ENCODE peak calls at places on chromosomes 13 and 19, in ten cellular contexts. One of them, this sample, is unnamed.

GRCh38 chr13:54536112-54536511 is 1507.5 kb downstream of the OLFM4 start:
- DNase-seq in stimulated activated CD4-positive, alpha-beta T cell treated with anti-CD3 and anti-CD28 coated beads, Interleukin-2, amount 100 ng/mL, for 48 hours: no peak
- DNase-seq in naive B cell: no peak
- DNase-seq in AG10803: no peak
- DNase-seq in immature natural killer cell: no peak
- DNase-seq in substantia nigra: no peak
- DNase-seq in iris pigment epithelial cell: no peak
- DNase-seq in fibroblast of the aortic adventitia: no peak
- DNase-seq in stomach: no peak
- DNase-seq in GM23248: no peak
- DNase-seq in this sample: no peak

GRCh38 chr19:3665681-3666544 is 34.4 kb downstream of the PIP5K1C start:
- DNase-seq in naive B cell: peak
- DNase-seq in fibroblast of the aortic adventitia: peak
- DNase-seq in iris pigment epithelial cell: no peak
- DNase-seq in substantia nigra: peak
- DNase-seq in stomach: peak
- DNase-seq in immature natural killer cell: peak
- DNase-seq in AG10803: peak
- DNase-seq in GM23248: peak
- DNase-seq in stimulated activated CD4-positive, alpha-beta T cell treated with anti-CD3 and anti-CD28 coated beads, Interleukin-2, amount 100 ng/mL, for 48 hours: peak
- DNase-seq in this sample: peak

GRCh38 chr13:105972811-105973590 is 562.5 kb downstream of the EFNB2 start:
- DNase-seq in GM23248: no peak
- DNase-seq in stomach: no peak
- DNase-seq in iris pigment epithelial cell: no peak
- DNase-seq in AG10803: peak
- DNase-seq in fibroblast of the aortic adventitia: no peak
- DNase-seq in stimulated activated CD4-positive, alpha-beta T cell treated with anti-CD3 and anti-CD28 coated beads, Interleukin-2, amount 100 ng/mL, for 48 hours: no peak
- DNase-seq in naive B cell: no peak
- DNase-seq in immature natural killer cell: no peak
- DNase-seq in substantia nigra: no peak
- DNase-seq in this sample: no peak

GRCh38 chr19:47110521-47111080 is 3.0 kb downstream of the ZC3H4 start:
- DNase-seq in substantia nigra: no peak
- DNase-seq in stimulated activated CD4-positive, alpha-beta T cell treated with anti-CD3 and anti-CD28 coated beads, Interleukin-2, amount 100 ng/mL, for 48 hours: no peak
- DNase-seq in AG10803: no peak
- DNase-seq in immature natural killer cell: no peak
- DNase-seq in iris pigment epithelial cell: no peak
- DNase-seq in fibroblast of the aortic adventitia: no peak
- DNase-seq in stomach: no peak
- DNase-seq in naive B cell: no peak
- DNase-seq in GM23248: peak
- DNase-seq in this sample: no peak

GRCh38 chr13:31101511-31102170 is 60.1 kb downstream of the HSPH1 start:
- DNase-seq in GM23248: peak
- DNase-seq in substantia nigra: no peak
- DNase-seq in stomach: no peak
- DNase-seq in AG10803: peak
- DNase-seq in iris pigment epithelial cell: no peak
- DNase-seq in fibroblast of the aortic adventitia: no peak
- DNase-seq in stimulated activated CD4-positive, alpha-beta T cell treated with anti-CD3 and anti-CD28 coated beads, Interleukin-2, amount 100 ng/mL, for 48 hours: no peak
- DNase-seq in immature natural killer cell: no peak
- DNase-seq in naive B cell: no peak
- DNase-seq in this sample: no peak

GRCh38 chr13:24071423-24072075 is 89.0 kb upstream of the SPATA13 start:
- DNase-seq in iris pigment epithelial cell: peak
- DNase-seq in AG10803: peak
- DNase-seq in substantia nigra: no peak
- DNase-seq in fibroblast of the aortic adventitia: peak
- DNase-seq in naive B cell: no peak
- DNase-seq in GM23248: peak
- DNase-seq in immature natural killer cell: no peak
- DNase-seq in stimulated activated CD4-positive, alpha-beta T cell treated with anti-CD3 and anti-CD28 coated beads, Interleukin-2, amount 100 ng/mL, for 48 hours: no peak
- DNase-seq in stomach: no peak
- DNase-seq in this sample: no peak

GRCh38 chr19:48490980-48491792 is 20.4 kb downstream of the LMTK3 start:
- DNase-seq in stimulated activated CD4-positive, alpha-beta T cell treated with anti-CD3 and anti-CD28 coated beads, Interleukin-2, amount 100 ng/mL, for 48 hours: no peak
- DNase-seq in immature natural killer cell: peak
- DNase-seq in substantia nigra: no peak
- DNase-seq in iris pigment epithelial cell: no peak
- DNase-seq in stomach: peak
- DNase-seq in AG10803: no peak
- DNase-seq in GM23248: peak
- DNase-seq in fibroblast of the aortic adventitia: no peak
- DNase-seq in naive B cell: peak
- DNase-seq in this sample: no peak

GRCh38 chr19:51478381-51479285 is at the start of gene CEACAM18:
- DNase-seq in naive B cell: no peak
- DNase-seq in GM23248: no peak
- DNase-seq in stimulated activated CD4-positive, alpha-beta T cell treated with anti-CD3 and anti-CD28 coated beads, Interleukin-2, amount 100 ng/mL, for 48 hours: no peak
- DNase-seq in fibroblast of the aortic adventitia: no peak
- DNase-seq in substantia nigra: no peak
- DNase-seq in iris pigment epithelial cell: no peak
- DNase-seq in immature natural killer cell: no peak
- DNase-seq in AG10803: no peak
- DNase-seq in stomach: no peak
- DNase-seq in this sample: no peak

GRCh38 chr19:1295169-1296012 is 9.7 kb downstream of the EFNA2 start:
- DNase-seq in AG10803: no peak
- DNase-seq in GM23248: peak
- DNase-seq in fibroblast of the aortic adventitia: no peak
- DNase-seq in stimulated activated CD4-positive, alpha-beta T cell treated with anti-CD3 and anti-CD28 coated beads, Interleukin-2, amount 100 ng/mL, for 48 hours: peak
- DNase-seq in iris pigment epithelial cell: no peak
- DNase-seq in stomach: no peak
- DNase-seq in immature natural killer cell: no peak
- DNase-seq in naive B cell: no peak
- DNase-seq in substantia nigra: no peak
- DNase-seq in this sample: no peak

GRCh38 chr13:74406439-74406838 is 272.2 kb upstream of the KLF12 start:
- DNase-seq in naive B cell: no peak
- DNase-seq in fibroblast of the aortic adventitia: no peak
- DNase-seq in immature natural killer cell: no peak
- DNase-seq in stomach: no peak
- DNase-seq in iris pigment epithelial cell: no peak
- DNase-seq in GM23248: peak
- DNase-seq in stimulated activated CD4-positive, alpha-beta T cell treated with anti-CD3 and anti-CD28 coated beads, Interleukin-2, amount 100 ng/mL, for 48 hours: no peak
- DNase-seq in substantia nigra: no peak
- DNase-seq in AG10803: peak
- DNase-seq in this sample: no peak

GRCh38 chr13:30690282-30691188 is 44.8 kb upstream of the ALOX5AP start:
- DNase-seq in stimulated activated CD4-positive, alpha-beta T cell treated with anti-CD3 and anti-CD28 coated beads, Interleukin-2, amount 100 ng/mL, for 48 hours: no peak
- DNase-seq in fibroblast of the aortic adventitia: peak
- DNase-seq in iris pigment epithelial cell: peak
- DNase-seq in immature natural killer cell: peak
- DNase-seq in naive B cell: peak
- DNase-seq in GM23248: peak
- DNase-seq in stomach: peak
- DNase-seq in AG10803: peak
- DNase-seq in substantia nigra: no peak
- DNase-seq in this sample: peak

GRCh38 chr19:48403606-48404005 is 10.1 kb downstream of the GRIN2D start:
- DNase-seq in stimulated activated CD4-positive, alpha-beta T cell treated with anti-CD3 and anti-CD28 coated beads, Interleukin-2, amount 100 ng/mL, for 48 hours: no peak
- DNase-seq in GM23248: peak
- DNase-seq in immature natural killer cell: peak
- DNase-seq in substantia nigra: no peak
- DNase-seq in fibroblast of the aortic adventitia: peak
- DNase-seq in AG10803: peak
- DNase-seq in iris pigment epithelial cell: peak
- DNase-seq in naive B cell: peak
- DNase-seq in stomach: no peak
- DNase-seq in this sample: no peak

GRCh38 chr13:40271931-40272775 is 394.3 kb downstream of the FOXO1 start:
- DNase-seq in naive B cell: no peak
- DNase-seq in iris pigment epithelial cell: peak
- DNase-seq in substantia nigra: peak
- DNase-seq in AG10803: peak
- DNase-seq in fibroblast of the aortic adventitia: peak
- DNase-seq in stomach: peak
- DNase-seq in GM23248: peak
- DNase-seq in immature natural killer cell: no peak
- DNase-seq in stimulated activated CD4-positive, alpha-beta T cell treated with anti-CD3 and anti-CD28 coated beads, Interleukin-2, amount 100 ng/mL, for 48 hours: peak
- DNase-seq in this sample: peak

GRCh38 chr13:75910591-75910990 is 274.5 kb downstream of the LMO7 start:
- DNase-seq in naive B cell: no peak
- DNase-seq in stimulated activated CD4-positive, alpha-beta T cell treated with anti-CD3 and anti-CD28 coated beads, Interleukin-2, amount 100 ng/mL, for 48 hours: no peak
- DNase-seq in GM23248: no peak
- DNase-seq in immature natural killer cell: no peak
- DNase-seq in stomach: no peak
- DNase-seq in substantia nigra: no peak
- DNase-seq in fibroblast of the aortic adventitia: no peak
- DNase-seq in iris pigment epithelial cell: no peak
- DNase-seq in AG10803: peak
- DNase-seq in this sample: no peak

GRCh38 chr19:15210323-15210774 is 9.6 kb upstream of the NOTCH3 start:
- DNase-seq in stimulated activated CD4-positive, alpha-beta T cell treated with anti-CD3 and anti-CD28 coated beads, Interleukin-2, amount 100 ng/mL, for 48 hours: no peak
- DNase-seq in substantia nigra: no peak
- DNase-seq in immature natural killer cell: no peak
- DNase-seq in GM23248: peak
- DNase-seq in naive B cell: no peak
- DNase-seq in fibroblast of the aortic adventitia: peak
- DNase-seq in stomach: no peak
- DNase-seq in iris pigment epithelial cell: no peak
- DNase-seq in AG10803: peak
- DNase-seq in this sample: peak

GRCh38 chr19:17718988-17719711 is at the start of gene MAP1S:
- DNase-seq in GM23248: peak
- DNase-seq in fibroblast of the aortic adventitia: peak
- DNase-seq in AG10803: peak
- DNase-seq in iris pigment epithelial cell: peak
- DNase-seq in stimulated activated CD4-positive, alpha-beta T cell treated with anti-CD3 and anti-CD28 coated beads, Interleukin-2, amount 100 ng/mL, for 48 hours: peak
- DNase-seq in immature natural killer cell: peak
- DNase-seq in stomach: peak
- DNase-seq in naive B cell: peak
- DNase-seq in substantia nigra: no peak
- DNase-seq in this sample: peak

GRCh38 chr19:42497492-42498226 is 30.6 kb downstream of the CEACAM1 start:
- DNase-seq in naive B cell: peak
- DNase-seq in stomach: peak
- DNase-seq in fibroblast of the aortic adventitia: no peak
- DNase-seq in stimulated activated CD4-positive, alpha-beta T cell treated with anti-CD3 and anti-CD28 coated beads, Interleukin-2, amount 100 ng/mL, for 48 hours: no peak
- DNase-seq in immature natural killer cell: no peak
- DNase-seq in GM23248: no peak
- DNase-seq in substantia nigra: no peak
- DNase-seq in AG10803: no peak
- DNase-seq in iris pigment epithelial cell: no peak
- DNase-seq in this sample: no peak

This sample was measured in left cardiac atrium.